ENCODE peak calls at places on chromosomes 13 and 19, in ten cellular contexts. D is GM23338, W is astrocyte, Z is MM.1S, H is heart right ventricle, X is testis, S is kidney, V is pancreas, J is foreskin fibroblast, F is left lung. N is an unnamed sample.

GRCh38 chr13:20412761-20413355 is 112.8 kb downstream of the CRYL1 start:
- DNase-seq in J (peak; percentile 20), H (no peak), W (no peak), V (no peak), X (no peak), D (peak; percentile 83), Z (no peak), S (no peak), F (no peak), N (no peak)

GRCh38 chr13:94252209-94252608 is 227.3 kb downstream of the DCT start:
- DNase-seq in D (no peak), X (no peak), F (no peak), W (no peak), H (no peak), S (no peak), Z (no peak), J (no peak), V (no peak), N (peak; percentile 11)

GRCh38 chr13:51925865-51926527 is 64.2 kb downstream of the CCDC70 start:
- DNase-seq in J (no peak), H (no peak), D (no peak), S (no peak), X (no peak), Z (no peak), W (no peak), F (no peak), V (no peak), N (no peak)

GRCh38 chr19:2532252-2533071 is 56.5 kb downstream of the GADD45B start:
- DNase-seq in S (no peak), V (no peak), J (peak; percentile 89), H (no peak), F (no peak), X (no peak), D (no peak), W (peak; percentile 90), Z (no peak), N (peak; percentile 96)

GRCh38 chr19:20422216-20422615 is 143.4 kb downstream of the ZNF737 start:
- DNase-seq in S (no peak), X (peak; percentile 15), W (no peak), J (no peak), V (no peak), H (no peak), D (no peak), Z (no peak), F (no peak), N (no peak)

GRCh38 chr19:19548915-19549537 is 11.0 kb downstream of the CILP2 start:
- DNase-seq in H (no peak), W (no peak), J (no peak), D (no peak), S (no peak), F (no peak), V (no peak), X (no peak), Z (no peak), N (no peak)

GRCh38 chr19:14559916-14560775 is 11.7 kb downstream of the NDUFB7 start:
- DNase-seq in F (no peak), H (peak; percentile 61), W (no peak), X (no peak), V (no peak), J (no peak), D (no peak), Z (no peak), S (no peak), N (no peak)

GRCh38 chr19:45913874-45914830 is at the start of gene NANOS2:
- DNase-seq in J (no peak), D (peak; percentile 98), V (no peak), H (no peak), X (no peak), F (peak; percentile 69), S (no peak), W (no peak), Z (no peak), N (peak; percentile 25)

GRCh38 chr19:35253316-35254286 is 4.8 kb downstream of the LSR start:
- DNase-seq in V (no peak), F (peak; percentile 40), Z (no peak), J (no peak), S (no peak), H (no peak), D (peak; percentile 44), W (no peak), X (no peak), N (no peak)

GRCh38 chr19:14798760-14799159 is 20.4 kb upstream of the ADGRE2 start:
- DNase-seq in D (no peak), V (no peak), J (no peak), S (no peak), W (no peak), Z (no peak), F (no peak), H (no peak), X (peak; percentile 58), N (no peak)

GRCh38 chr13:38283346-38283745 is 66.3 kb upstream of the UFM1 start:
- DNase-seq in S (no peak), D (no peak), J (no peak), X (no peak), Z (no peak), F (no peak), H (no peak), W (no peak), V (no peak), N (peak; percentile 1)

DNA sequence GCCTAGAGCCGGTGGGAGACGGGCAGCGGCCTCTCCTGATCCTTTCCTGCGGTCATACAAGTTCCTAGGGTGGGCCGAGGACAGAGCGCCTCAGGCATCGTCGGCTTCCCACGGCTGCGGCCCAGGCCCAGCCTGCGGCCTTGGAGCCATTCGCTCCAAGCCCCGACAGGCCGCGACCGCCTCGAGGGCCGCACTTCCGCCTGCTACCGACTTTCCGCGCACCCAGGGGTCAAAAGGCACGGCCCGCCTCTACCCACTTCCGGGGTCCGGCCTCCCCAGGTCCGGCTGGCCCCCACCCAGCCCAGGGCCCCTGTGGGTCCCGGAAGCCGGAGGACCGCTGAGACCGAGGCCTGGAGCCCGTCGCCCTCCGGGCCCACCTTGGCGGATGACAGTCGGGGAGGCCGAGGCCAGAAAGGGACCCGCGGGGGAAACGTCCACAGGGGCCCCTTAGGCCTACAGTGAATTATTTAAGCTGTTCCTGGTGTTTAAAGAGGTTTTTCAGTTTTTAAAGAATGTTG is 16.2 kb downstream of the ZIC2 start:
- DNase-seq in X (peak; percentile 57), J (no peak), V (no peak), W (no peak), D (no peak), Z (no peak), F (no peak), S (no peak), H (no peak), N (no peak)
- H3K4me3 ChIP-seq in X (peak overlapping the region; percentile 54), J (no peak overlapping the region), V (no peak overlapping the region), W (no peak overlapping the region), D (peak overlapping the region; percentile 60), Z (no peak overlapping the region), F (no peak overlapping the region), S (no peak overlapping the region), H (no peak overlapping the region), N (no peak overlapping the region)

GRCh38 chr13:112428704-112429103 is 52.5 kb downstream of the SPACA7 start:
- DNase-seq in X (no peak), W (no peak), S (no peak), J (no peak), Z (no peak), H (no peak), V (no peak), D (no peak), F (no peak), N (no peak)

GRCh38 chr13:112424098-112424497 is 47.9 kb downstream of the SPACA7 start:
- DNase-seq in X (no peak), F (no peak), H (no peak), Z (no peak), S (no peak), D (no peak), W (no peak), V (no peak), J (no peak), N (no peak)
- TF ChIP-seq CTCF in X (no peak), F (no peak), H (no peak), Z (no peak), S (no peak), D (no peak), W (no peak), V (no peak), J (no peak), N (no peak)

GRCh38 chr13:110592670-110593069 is 22.7 kb upstream of the NAXD start:
- DNase-seq in F (no peak), V (no peak), S (no peak), Z (no peak), H (no peak), D (no peak), J (no peak), W (no peak), X (no peak), N (no peak)
- H3K4me3 ChIP-seq in F (no peak overlapping the region), V (no peak overlapping the region), S (no peak overlapping the region), Z (no peak overlapping the region), H (no peak overlapping the region), D (no peak overlapping the region), J (no peak overlapping the region), W (no peak overlapping the region), X (no peak overlapping the region), N (no peak overlapping the region)

GRCh38 chr13:33312150-33312908 is 26.8 kb upstream of the STARD13 start:
- DNase-seq in H (no peak), S (no peak), Z (no peak), D (peak; percentile 37), X (no peak), V (no peak), W (no peak), F (no peak), J (peak; percentile 33), N (peak; percentile 42)
- TF ChIP-seq CTCF in H (peak; percentile 55), S (peak; percentile 44), Z (no peak), D (peak; percentile 32), X (peak; percentile 23), V (no peak), W (no peak), F (no peak), J (peak; percentile 24), N (peak; percentile 17)

GRCh38 chr13:93180376-93180966 is 46.1 kb upstream of the GPC6 start:
- DNase-seq in Z (no peak), S (no peak), J (no peak), X (no peak), W (peak; percentile 96), D (no peak), H (no peak), V (no peak), F (no peak), N (peak; percentile 52)

GRCh38 chr13:93182406-93182805 is 44.2 kb upstream of the GPC6 start:
- DNase-seq in H (no peak), X (no peak), S (no peak), D (no peak), F (no peak), J (no peak), V (no peak), W (no peak), Z (no peak), N (no peak)

DNA sequence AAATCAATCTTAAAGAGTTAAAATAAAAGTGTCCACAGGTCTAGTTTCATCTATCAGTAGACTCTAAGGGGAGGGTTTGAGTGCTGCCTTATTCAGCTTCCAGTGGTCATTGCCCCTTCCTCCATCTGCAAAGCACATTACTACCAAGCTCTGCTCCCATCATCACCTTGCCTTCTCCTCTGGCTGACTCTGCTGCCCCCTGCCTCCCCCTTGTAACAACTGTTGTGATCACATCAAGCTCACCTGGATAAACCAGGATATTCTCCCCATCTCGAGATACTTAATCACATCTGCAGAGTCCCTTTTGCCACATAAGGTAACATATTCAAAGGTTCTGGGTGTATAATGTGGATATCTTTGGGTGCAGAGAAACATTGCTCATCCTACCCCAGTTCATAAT is 43.3 kb upstream of the GPC6 start:
- DNase-seq in X (no peak), W (no peak), Z (no peak), J (no peak), V (no peak), D (peak; percentile 66), F (no peak), S (no peak), H (no peak), N (no peak)
- H3K4me3 ChIP-seq in X (no peak overlapping the region), W (no peak overlapping the region), Z (no peak overlapping the region), J (no peak overlapping the region), V (no peak overlapping the region), D (no peak overlapping the region), F (no peak overlapping the region), S (no peak overlapping the region), H (no peak overlapping the region), N (no peak overlapping the region)

N was measured in cardiac fibroblast.